ENCODE peak calls at places on chromosomes 7 and 10, in eight cellular contexts. R is brain microvascular endothelial cell, O is heart left ventricle, S is psoas muscle, D is stomach, Z is PC-3, A is HFFc6, L is fibroblast of the aortic adventitia. B is an unnamed sample.

GRCh38 chr7:117090820-117091219 is 137.5 kb downstream of the ST7 start:
- DNase-seq in R (no peak), O (no peak), S (no peak), D (no peak), Z (no peak), A (no peak), L (no peak), B (peak; percentile 6)

GRCh38 chr10:71316081-71316785 is 2.8 kb upstream of the SLC29A3 start:
- DNase-seq in R (no peak), O (no peak), S (no peak), D (no peak), Z (no peak), A (no peak), L (peak; percentile 16), B (no peak)

GRCh38 chr7:23893172-23893941 is 183.3 kb downstream of the STK31 start:
- DNase-seq in R (peak; percentile 63), O (no peak), S (no peak), D (no peak), Z (peak; percentile 21), A (no peak), L (peak; percentile 82), B (no peak)

GRCh38 chr10:24518411-24518810 is 205.3 kb downstream of the ARHGAP21 start:
- DNase-seq in R (no peak), O (no peak), S (no peak), D (no peak), Z (no peak), A (no peak), L (no peak), B (no peak)

GRCh38 chr10:60032723-60033122 is 126.4 kb upstream of the CCDC6 start:
- DNase-seq in R (peak; percentile 62), O (peak; percentile 19), S (peak; percentile 58), D (peak; percentile 55), Z (peak; percentile 96), A (peak; percentile 38), L (peak; percentile 60), B (peak; percentile 71)

GRCh38 chr10:122510326-122510725 is 49.0 kb downstream of the HTRA1 start:
- DNase-seq in R (no peak), O (no peak), S (no peak), D (no peak), Z (no peak), A (no peak), L (no peak), B (peak; percentile 48)

GRCh38 chr7:105199372-105199771 is 185.4 kb downstream of the KMT2E start:
- DNase-seq in R (no peak), O (no peak), S (no peak), D (no peak), Z (peak; percentile 2), A (no peak), L (no peak), B (no peak)

GRCh38 chr10:29691564-29692064 is 56.8 kb upstream of the SVIL start:
- DNase-seq in R (peak; percentile 72), O (peak; percentile 51), S (no peak), D (no peak), Z (peak; percentile 71), A (peak; percentile 21), L (peak; percentile 92), B (no peak)

GRCh38 chr10:17756557-17757208 is 4.7 kb downstream of the TMEM236 start:
- DNase-seq in R (peak; percentile 17), O (no peak), S (no peak), D (peak; percentile 31), Z (no peak), A (no peak), L (peak; percentile 29), B (no peak)

GRCh38 chr10:89867964-89868363 is 166.6 kb downstream of the KIF20B start:
- DNase-seq in R (no peak), O (no peak), S (no peak), D (no peak), Z (peak; percentile 46), A (no peak), L (no peak), B (no peak)

GRCh38 chr7:28509256-28510021 is 97.1 kb downstream of the CREB5 start:
- DNase-seq in R (no peak), O (peak; percentile 37), S (no peak), D (no peak), Z (no peak), A (no peak), L (peak; percentile 53), B (no peak)

GRCh38 chr7:50356212-50356944 is 51.9 kb downstream of the IKZF1 start:
- DNase-seq in R (no peak), O (peak; percentile 18), S (peak; percentile 71), D (no peak), Z (no peak), A (no peak), L (no peak), B (no peak)

GRCh38 chr7:48875300-48875916 is 48.9 kb upstream of the CDC14C start:
- DNase-seq in R (peak; percentile 34), O (peak; percentile 8), S (peak; percentile 53), D (no peak), Z (peak; percentile 72), A (peak; percentile 6), L (peak; percentile 3), B (peak; percentile 10)

GRCh38 chr10:113021268-113022028 is 71.4 kb downstream of the TCF7L2 start:
- DNase-seq in R (no peak), O (no peak), S (no peak), D (peak; percentile 74), Z (no peak), A (no peak), L (peak; percentile 45), B (no peak)

GRCh38 chr10:29807407-29807806 is 172.6 kb upstream of the SVIL start:
- DNase-seq in R (peak; percentile 59), O (no peak), S (no peak), D (no peak), Z (peak; percentile 65), A (peak; percentile 84), L (peak; percentile 87), B (no peak)

GRCh38 chr7:26398436-26399308 is 107.0 kb downstream of the SNX10 start:
- DNase-seq in R (no peak), O (peak; percentile 65), S (peak; percentile 82), D (peak; percentile 48), Z (peak; percentile 70), A (no peak), L (peak; percentile 26), B (peak; percentile 35)

GRCh38 chr7:26397786-26398435 is 106.2 kb downstream of the SNX10 start:
- DNase-seq in R (no peak), O (peak; percentile 23), S (peak; percentile 78), D (no peak), Z (peak; percentile 14), A (no peak), L (no peak), B (peak; percentile 20)

GRCh38 chr7:26399309-26399610 is 107.6 kb downstream of the SNX10 start:
- DNase-seq in R (no peak), O (no peak), S (peak; percentile 51), D (peak; percentile 28), Z (peak; percentile 53), A (peak; percentile 16), L (no peak), B (peak; percentile 24)

GRCh38 chr7:26397326-26397725 is 105.7 kb downstream of the SNX10 start:
- DNase-seq in R (no peak), O (no peak), S (no peak), D (no peak), Z (no peak), A (no peak), L (no peak), B (no peak)

GRCh38 chr7:26399747-26400146 is 108.1 kb downstream of the SNX10 start:
- DNase-seq in R (no peak), O (no peak), S (no peak), D (no peak), Z (no peak), A (no peak), L (no peak), B (no peak)
- TF ChIP-seq CTCF in R (no peak), O (no peak), S (no peak), D (no peak), Z (no peak), A (no peak), L (no peak), B (no peak)

DNA sequence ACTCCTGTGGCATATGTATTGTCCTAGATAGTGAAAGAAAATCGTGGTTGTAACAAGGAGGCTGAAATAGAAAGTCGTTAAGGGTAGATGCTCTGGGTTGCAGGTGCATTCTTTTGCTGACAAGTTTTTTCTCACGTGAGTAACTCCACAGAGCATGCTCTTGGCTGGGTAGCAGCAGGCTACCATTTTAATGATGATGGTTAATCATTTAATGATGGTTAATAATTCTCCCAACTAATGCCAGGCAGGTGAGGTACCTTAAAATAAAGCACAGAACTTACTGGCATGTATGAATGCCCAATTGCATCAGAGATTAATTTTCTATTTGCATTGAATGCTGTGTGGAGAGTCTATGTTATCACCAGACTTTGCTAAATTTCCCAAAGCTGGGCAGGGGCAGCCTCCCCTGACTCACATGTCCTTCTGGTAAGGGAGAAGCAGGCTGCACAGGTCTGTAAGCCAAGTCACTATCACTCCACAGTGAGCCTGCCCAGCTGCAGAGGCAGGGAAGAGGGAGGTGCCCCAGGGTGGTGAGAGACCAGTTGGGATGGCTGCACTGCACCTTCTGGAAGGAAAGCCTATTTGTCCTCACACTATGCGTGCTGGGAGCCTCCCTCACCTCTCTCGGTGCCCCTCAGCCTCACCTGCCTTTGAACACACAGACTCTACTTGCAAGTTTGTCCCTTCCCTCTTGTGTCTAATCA is 287.0 kb upstream of the IGFBP3 start:
- DNase-seq in R (no peak), O (no peak), S (no peak), D (peak; percentile 46), Z (no peak), A (no peak), L (no peak), B (no peak)
- TF ChIP-seq CTCF in R (no peak), O (no peak), S (no peak), D (no peak), Z (no peak), A (no peak), L (no peak), B (no peak)

DNA sequence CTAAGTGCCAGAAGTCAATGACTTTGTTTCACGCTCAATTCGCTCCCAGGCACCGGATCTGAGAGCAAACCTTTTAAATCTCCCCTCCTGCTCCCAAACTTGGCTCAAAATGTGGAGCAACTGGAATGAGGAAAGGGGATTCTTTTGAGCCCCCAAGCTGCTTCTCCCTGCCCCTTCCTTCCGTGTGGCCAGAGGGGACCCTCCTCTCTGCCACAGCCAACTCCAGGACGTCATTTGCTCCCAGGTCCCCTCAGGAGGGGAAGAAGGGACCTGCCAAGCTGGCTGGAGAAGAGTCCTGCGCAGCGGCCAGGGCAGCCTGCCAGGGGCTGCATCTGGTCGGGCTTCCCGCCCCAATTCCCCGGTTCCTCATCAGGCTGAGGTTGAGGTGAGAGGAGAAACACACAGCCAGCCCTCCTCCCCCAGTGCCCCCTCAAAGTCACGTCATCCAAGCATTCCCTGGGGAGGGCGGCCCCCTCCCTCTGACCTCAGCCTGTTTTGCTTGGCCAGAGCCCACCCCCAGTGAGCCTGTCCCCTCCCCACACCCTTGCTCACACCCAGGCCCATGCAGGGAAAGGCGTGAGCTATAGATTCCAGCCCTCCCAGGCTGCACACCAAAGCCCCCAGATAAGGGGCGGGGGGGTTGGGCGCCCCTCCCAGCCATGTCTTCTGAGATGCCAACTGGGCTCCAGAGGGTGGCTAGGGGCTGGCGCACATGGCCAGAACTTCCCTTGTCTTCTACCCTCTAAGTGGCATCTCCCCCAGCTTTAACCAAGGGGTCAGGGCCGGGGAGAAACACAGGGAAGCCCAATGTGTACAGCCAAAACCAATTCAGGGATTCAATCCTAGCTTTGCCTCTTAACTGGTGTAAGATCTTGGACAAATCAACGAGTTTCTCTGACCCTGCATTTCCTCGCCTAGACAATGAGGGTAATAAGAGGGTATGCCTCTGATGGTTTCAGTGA is 35.0 kb downstream of the SH3PXD2A start:
- DNase-seq in R (peak; percentile 11), O (peak; percentile 83), S (peak; percentile 85), D (peak; percentile 61), Z (no peak), A (no peak), L (peak; percentile 83), B (no peak)
- TF ChIP-seq CTCF in R (no peak), O (no peak), S (no peak), D (no peak), Z (no peak), A (no peak), L (no peak), B (no peak)

GRCh38 chr7:17158261-17158660 is 140.2 kb upstream of the AHR start:
- DNase-seq in R (no peak), O (no peak), S (no peak), D (no peak), Z (no peak), A (no peak), L (no peak), B (no peak)
- TF ChIP-seq CTCF in R (no peak), O (no peak), S (no peak), D (no peak), Z (peak; percentile 21), A (no peak), L (no peak), B (no peak)